ENCODE peak calls at places on chromosome 4, in five cellular contexts. I is tibial nerve, D is dermis blood vessel endothelial cell, G is fibroblast of the aortic adventitia, S is islet precursor cell. B is an unnamed sample.
A peak's percentile ranks its signal among the peaks of the same experiment; 100 is the strongest.

GRCh38 chr4:57373971-57374370 is 263.8 kb upstream of the IGFBP7 start:
- DNase-seq in I (no peak), G (peak; percentile 6), D (no peak), S (no peak), B (no peak)

GRCh38 chr4:85774000-85774399 is 299.1 kb downstream of the ARHGAP24 start:
- DNase-seq in S (peak; percentile 81), I (no peak), G (no peak), D (no peak), B (no peak)

GRCh38 chr4:44313702-44314101 is 134.9 kb downstream of the KCTD8 start:
- DNase-seq in S (no peak), D (no peak), G (peak; percentile 7), I (no peak), B (peak; percentile 33)

GRCh38 chr4:26459054-26459755 is 31.1 kb downstream of the CCKAR start:
- DNase-seq in I (no peak), S (peak; percentile 46), D (peak; percentile 72), G (peak; percentile 83), B (peak; percentile 81)

GRCh38 chr4:100147684-100148083 is 42.6 kb downstream of the DDIT4L start:
- DNase-seq in G (no peak), D (no peak), S (no peak), I (no peak), B (no peak)

GRCh38 chr4:16224669-16225068 is 1.6 kb downstream of the TAPT1 start:
- DNase-seq in S (no peak), G (no peak), I (no peak), D (no peak), B (no peak)

GRCh38 chr4:16608123-16608522 is 290.3 kb downstream of the LDB2 start:
- DNase-seq in G (peak; percentile 63), I (no peak), S (no peak), D (peak; percentile 71), B (peak; percentile 39)

GRCh38 chr4:117134386-117134785 is 49.0 kb upstream of the TRAM1L1 start:
- DNase-seq in D (no peak), G (peak; percentile 48), S (peak; percentile 61), I (no peak), B (peak; percentile 48)

GRCh38 chr4:11710484-11710883 is 281.8 kb upstream of the HS3ST1 start:
- DNase-seq in G (peak; percentile 22), I (no peak), S (no peak), D (no peak), B (no peak)

GRCh38 chr4:6859543-6859942 is 50.1 kb upstream of the TBC1D14 start:
- DNase-seq in D (no peak), G (no peak), I (no peak), S (no peak), B (no peak)

GRCh38 chr4:119693127-119693526 is 64.5 kb upstream of the PDE5A start:
- DNase-seq in S (no peak), I (no peak), G (peak; percentile 49), D (no peak), B (no peak)

GRCh38 chr4:2822461-2823300 is 21.0 kb upstream of the ADD1 start:
- DNase-seq in G (no peak), S (no peak), I (no peak), D (no peak), B (no peak)

GRCh38 chr4:73704314-73705055 is 35.9 kb upstream of the CXCL8 start:
- DNase-seq in I (peak; percentile 89), D (peak; percentile 97), S (no peak), G (peak; percentile 100), B (peak; percentile 100)

GRCh38 chr4:104577405-104577804 is 82.7 kb upstream of the CXXC4 start:
- DNase-seq in S (no peak), D (no peak), I (no peak), G (no peak), B (no peak)

GRCh38 chr4:130703211-130703920 is 1607.4 kb downstream of the C4orf33 start:
- DNase-seq in S (peak; percentile 59), D (no peak), I (no peak), G (no peak), B (no peak)

GRCh38 chr4:71270901-71271300 is 67.9 kb upstream of the SLC4A4 start:
- DNase-seq in D (no peak), S (peak; percentile 61), G (peak; percentile 49), I (no peak), B (peak; percentile 47)

GRCh38 chr4:4585012-4585670 is 43.3 kb upstream of the STX18 start:
- DNase-seq in I (no peak), D (no peak), S (no peak), G (peak; percentile 92), B (peak; percentile 64)

GRCh38 chr4:25103423-25103822 is 56.8 kb downstream of the SEPSECS start:
- DNase-seq in S (peak; percentile 17), I (no peak), D (no peak), G (peak; percentile 21), B (peak; percentile 56)

GRCh38 chr4:186260117-186260503 is 5.9 kb upstream of the F11 start:
- DNase-seq in G (no peak), D (no peak), I (no peak), S (no peak), B (no peak)

GRCh38 chr4:8656185-8656517 is 63.6 kb downstream of the CPZ start:
- DNase-seq in S (peak; percentile 33), I (no peak), G (no peak), D (no peak), B (no peak)

GRCh38 chr4:7427326-7428260 is 7.1 kb downstream of the PSAPL1 start:
- DNase-seq in G (no peak), I (no peak), D (no peak), S (peak; percentile 49), B (no peak)

GRCh38 chr4:2650276-2650675 is 105.9 kb downstream of the TNIP2 start:
- DNase-seq in D (no peak), S (no peak), G (no peak), I (no peak), B (no peak)

GRCh38 chr4:47640911-47641310 is 155.8 kb downstream of the ATP10D start:
- DNase-seq in G (no peak), D (no peak), S (no peak), I (no peak), B (peak; percentile 31)

GRCh38 chr4:140188975-140189374 is 35.0 kb upstream of the MAML3 start:
- DNase-seq in I (peak; percentile 12), D (peak; percentile 83), G (peak; percentile 96), S (no peak), B (peak; percentile 98)

GRCh38 chr4:100682477-100683218 is 164.8 kb upstream of the EMCN start:
- DNase-seq in I (no peak), G (no peak), D (no peak), S (no peak), B (no peak)

GRCh38 chr4:129422277-129422676 is 326.3 kb downstream of the C4orf33 start:
- DNase-seq in D (no peak), S (no peak), I (no peak), G (no peak), B (no peak)

GRCh38 chr4:7967501-7968261 is 28.0 kb upstream of the AFAP1 start:
- DNase-seq in G (peak; percentile 54), S (peak; percentile 54), D (peak; percentile 63), I (no peak), B (peak; percentile 56)

GRCh38 chr4:140152015-140152703 is 1.8 kb downstream of the MAML3 start:
- DNase-seq in S (no peak), I (peak; percentile 31), G (no peak), D (peak; percentile 86), B (no peak)

GRCh38 chr4:8709729-8710360 is 117.3 kb downstream of the CPZ start:
- DNase-seq in D (no peak), I (no peak), S (peak; percentile 46), G (no peak), B (no peak)

GRCh38 chr4:59062970-59063369 is 1952.8 kb upstream of the IGFBP7 start:
- DNase-seq in S (no peak), D (no peak), I (no peak), G (no peak), B (no peak)

GRCh38 chr4:144421839-144422565 is 224.0 kb upstream of the HHIP start:
- DNase-seq in S (no peak), G (peak; percentile 32), I (no peak), D (no peak), B (peak; percentile 39)

GRCh38 chr4:2886622-2887021 is 43.0 kb downstream of the ADD1 start:
- DNase-seq in I (no peak), G (no peak), S (peak; percentile 73), D (no peak), B (no peak)

GRCh38 chr4:128825226-128825625 is 15.7 kb downstream of the JADE1 start:
- DNase-seq in G (peak; percentile 35), S (no peak), D (no peak), I (no peak), B (peak; percentile 23)

GRCh38 chr4:108533245-108533844 is 87.0 kb upstream of the RPL34 start:
- DNase-seq in S (no peak), G (no peak), D (peak; percentile 27), I (no peak), B (peak; percentile 9)

GRCh38 chr4:155402941-155403340 is 26.2 kb upstream of the MAP9 start:
- DNase-seq in S (no peak), G (no peak), D (no peak), I (no peak), B (no peak)

GRCh38 chr4:81804849-81805248 is 333.1 kb upstream of the RASGEF1B start:
- DNase-seq in G (no peak), I (no peak), D (no peak), S (no peak), B (no peak)

GRCh38 chr4:40553995-40554394 is 75.7 kb downstream of the RBM47 start:
- DNase-seq in G (no peak), I (peak; percentile 35), D (peak; percentile 12), S (peak; percentile 55), B (no peak)